ENCODE peak calls at places on chromosomes 16 and 17, in six cellular contexts. One of them, this sample, is unnamed.

GRCh38 chr17:9192010-9192409 is 170.7 kb downstream of the NTN1 start:
- DNase-seq in breast epithelium: no peak
- DNase-seq in H54: no peak
- DNase-seq in sigmoid colon: no peak
- DNase-seq in ovary: no peak
- DNase-seq in tibial nerve: no peak
- DNase-seq in this sample: no peak

GRCh38 chr16:23691483-23692189 is 12.9 kb downstream of the PLK1 start:
- DNase-seq in breast epithelium: no peak
- DNase-seq in H54: peak
- DNase-seq in sigmoid colon: no peak
- DNase-seq in ovary: no peak
- DNase-seq in tibial nerve: no peak
- DNase-seq in this sample: no peak

GRCh38 chr17:32310927-32311568 is 30.9 kb downstream of the C17orf75 start:
- DNase-seq in breast epithelium: no peak
- DNase-seq in H54: no peak
- DNase-seq in sigmoid colon: no peak
- DNase-seq in ovary: no peak
- DNase-seq in tibial nerve: no peak
- DNase-seq in this sample: no peak

GRCh38 chr17:4199818-4200402 is 56.9 kb downstream of the CYB5D2 start:
- DNase-seq in breast epithelium: no peak
- DNase-seq in H54: peak
- DNase-seq in sigmoid colon: no peak
- DNase-seq in ovary: no peak
- DNase-seq in tibial nerve: no peak
- DNase-seq in this sample: no peak

GRCh38 chr17:49984283-49984682 is 10.7 kb downstream of the DLX3 start:
- DNase-seq in breast epithelium: no peak
- DNase-seq in H54: no peak
- DNase-seq in sigmoid colon: no peak
- DNase-seq in ovary: no peak
- DNase-seq in tibial nerve: no peak
- DNase-seq in this sample: no peak

GRCh38 chr16:88638323-88639230 is at the start of gene IL17C:
- DNase-seq in breast epithelium: no peak
- DNase-seq in H54: no peak
- DNase-seq in sigmoid colon: no peak
- DNase-seq in ovary: no peak
- DNase-seq in tibial nerve: no peak
- DNase-seq in this sample: peak

GRCh38 chr17:4648741-4649140 is 7.3 kb upstream of the ALOX15 start:
- DNase-seq in breast epithelium: no peak
- DNase-seq in H54: no peak
- DNase-seq in sigmoid colon: no peak
- DNase-seq in ovary: no peak
- DNase-seq in tibial nerve: no peak
- DNase-seq in this sample: no peak

GRCh38 chr16:29805232-29806095 is 865 bp upstream of the MAZ start:
- DNase-seq in breast epithelium: peak
- DNase-seq in H54: peak
- DNase-seq in sigmoid colon: peak
- DNase-seq in ovary: peak
- DNase-seq in tibial nerve: peak
- DNase-seq in this sample: peak

GRCh38 chr16:22624038-22624656 is 113.5 kb downstream of the NPIPB5 start:
- DNase-seq in breast epithelium: no peak
- DNase-seq in H54: no peak
- DNase-seq in sigmoid colon: no peak
- DNase-seq in ovary: no peak
- DNase-seq in tibial nerve: no peak
- DNase-seq in this sample: no peak

GRCh38 chr17:17792143-17792550 is 44.6 kb downstream of the SREBF1 start:
- DNase-seq in breast epithelium: no peak
- DNase-seq in H54: no peak
- DNase-seq in sigmoid colon: no peak
- DNase-seq in ovary: no peak
- DNase-seq in tibial nerve: no peak
- DNase-seq in this sample: no peak

GRCh38 chr16:52770828-52771227 is 223.9 kb upstream of the TOX3 start:
- DNase-seq in breast epithelium: no peak
- DNase-seq in H54: no peak
- DNase-seq in sigmoid colon: no peak
- DNase-seq in ovary: no peak
- DNase-seq in tibial nerve: no peak
- DNase-seq in this sample: no peak

GRCh38 chr17:42112552-42113176 is at the start of gene DHX58:
- DNase-seq in breast epithelium: no peak
- DNase-seq in H54: peak
- DNase-seq in sigmoid colon: peak
- DNase-seq in ovary: peak
- DNase-seq in tibial nerve: peak
- DNase-seq in this sample: peak

GRCh38 chr17:42422412-42422957 is 571 bp downstream of the CAVIN1 start:
- DNase-seq in breast epithelium: peak
- DNase-seq in H54: no peak
- DNase-seq in sigmoid colon: peak
- DNase-seq in ovary: peak
- DNase-seq in tibial nerve: no peak
- DNase-seq in this sample: peak

GRCh38 chr16:11473728-11474127 is 113.0 kb downstream of the LITAF start:
- DNase-seq in breast epithelium: no peak
- DNase-seq in H54: no peak
- DNase-seq in sigmoid colon: no peak
- DNase-seq in ovary: no peak
- DNase-seq in tibial nerve: no peak
- DNase-seq in this sample: no peak

GRCh38 chr16:54355251-54355650 is 68.7 kb upstream of the IRX3 start:
- DNase-seq in breast epithelium: no peak
- DNase-seq in H54: no peak
- DNase-seq in sigmoid colon: no peak
- DNase-seq in ovary: no peak
- DNase-seq in tibial nerve: no peak
- DNase-seq in this sample: no peak

GRCh38 chr16:66382966-66383299 is 16.4 kb downstream of the CDH5 start:
- DNase-seq in breast epithelium: no peak
- DNase-seq in H54: peak
- DNase-seq in sigmoid colon: no peak
- DNase-seq in ovary: no peak
- DNase-seq in tibial nerve: no peak
- DNase-seq in this sample: no peak

GRCh38 chr17:18994626-18995025 is 9.9 kb downstream of the FAM83G start:
- DNase-seq in breast epithelium: no peak
- DNase-seq in H54: no peak
- DNase-seq in sigmoid colon: no peak
- DNase-seq in ovary: no peak
- DNase-seq in tibial nerve: no peak
- DNase-seq in this sample: no peak

GRCh38 chr17:83193336-83194188 is 114.2 kb downstream of the METRNL start:
- DNase-seq in breast epithelium: peak
- DNase-seq in H54: no peak
- DNase-seq in sigmoid colon: peak
- DNase-seq in ovary: peak
- DNase-seq in tibial nerve: peak
- DNase-seq in this sample: peak

GRCh38 chr16:58656872-58657271 is 27.2 kb upstream of the CNOT1 start:
- DNase-seq in breast epithelium: no peak
- DNase-seq in H54: no peak
- DNase-seq in sigmoid colon: no peak
- DNase-seq in ovary: no peak
- DNase-seq in tibial nerve: no peak
- DNase-seq in this sample: no peak

GRCh38 chr16:67902831-67903230 is 9.8 kb downstream of the PSKH1 start:
- DNase-seq in breast epithelium: no peak
- DNase-seq in H54: no peak
- DNase-seq in sigmoid colon: no peak
- DNase-seq in ovary: no peak
- DNase-seq in tibial nerve: no peak
- DNase-seq in this sample: no peak

GRCh38 chr16:58471209-58471975 is 28.6 kb upstream of the NDRG4 start:
- DNase-seq in breast epithelium: no peak
- DNase-seq in H54: no peak
- DNase-seq in sigmoid colon: no peak
- DNase-seq in ovary: no peak
- DNase-seq in tibial nerve: no peak
- DNase-seq in this sample: no peak

GRCh38 chr16:20611975-20612471 is 35.9 kb upstream of the ACSM2B start:
- DNase-seq in breast epithelium: no peak
- DNase-seq in H54: no peak
- DNase-seq in sigmoid colon: peak
- DNase-seq in ovary: peak
- DNase-seq in tibial nerve: no peak
- DNase-seq in this sample: peak

GRCh38 chr17:31900877-31901276 is 631 bp downstream of the UTP6 start:
- DNase-seq in breast epithelium: no peak
- DNase-seq in H54: no peak
- DNase-seq in sigmoid colon: no peak
- DNase-seq in ovary: no peak
- DNase-seq in tibial nerve: no peak
- DNase-seq in this sample: no peak

GRCh38 chr16:1296688-1297412 is 12.6 kb upstream of the UBE2I start:
- DNase-seq in breast epithelium: no peak
- DNase-seq in H54: peak
- DNase-seq in sigmoid colon: no peak
- DNase-seq in ovary: no peak
- DNase-seq in tibial nerve: no peak
- DNase-seq in this sample: no peak

GRCh38 chr16:75241955-75242354 is 9.5 kb downstream of the BCAR1 start:
- DNase-seq in breast epithelium: no peak
- DNase-seq in H54: no peak
- DNase-seq in sigmoid colon: no peak
- DNase-seq in ovary: no peak
- DNase-seq in tibial nerve: no peak
- DNase-seq in this sample: no peak

GRCh38 chr16:14473488-14473887 is 156.6 kb downstream of the PARN start:
- DNase-seq in breast epithelium: no peak
- DNase-seq in H54: no peak
- DNase-seq in sigmoid colon: no peak
- DNase-seq in ovary: no peak
- DNase-seq in tibial nerve: no peak
- DNase-seq in this sample: no peak

GRCh38 chr16:14472357-14472756 is 157.7 kb downstream of the PARN start:
- DNase-seq in breast epithelium: no peak
- DNase-seq in H54: no peak
- DNase-seq in sigmoid colon: no peak
- DNase-seq in ovary: no peak
- DNase-seq in tibial nerve: no peak
- DNase-seq in this sample: no peak

GRCh38 chr16:14470788-14471187 is 159.3 kb downstream of the PARN start:
- DNase-seq in breast epithelium: no peak
- DNase-seq in H54: no peak
- DNase-seq in sigmoid colon: no peak
- DNase-seq in ovary: no peak
- DNase-seq in tibial nerve: no peak
- DNase-seq in this sample: no peak

GRCh38 chr16:14475370-14476139 is 154.5 kb downstream of the PARN start:
- DNase-seq in breast epithelium: no peak
- DNase-seq in H54: no peak
- DNase-seq in sigmoid colon: no peak
- DNase-seq in ovary: no peak
- DNase-seq in tibial nerve: no peak
- DNase-seq in this sample: peak

GRCh38 chr16:14476183-14476582 is 153.9 kb downstream of the PARN start:
- DNase-seq in breast epithelium: no peak
- DNase-seq in H54: no peak
- DNase-seq in sigmoid colon: no peak
- DNase-seq in ovary: no peak
- DNase-seq in tibial nerve: no peak
- DNase-seq in this sample: no peak
- TF ChIP-seq POLR2A in breast epithelium: no peak
- TF ChIP-seq POLR2A in H54: no peak
- TF ChIP-seq POLR2A in sigmoid colon: no peak
- TF ChIP-seq POLR2A in ovary: no peak
- TF ChIP-seq POLR2A in tibial nerve: no peak
- TF ChIP-seq POLR2A in this sample: no peak

GRCh38 chr16:85688586-85689284 is at the start of gene GINS2:
- DNase-seq in breast epithelium: peak
- DNase-seq in H54: peak
- DNase-seq in sigmoid colon: peak
- DNase-seq in ovary: peak
- DNase-seq in tibial nerve: peak
- DNase-seq in this sample: peak
- TF ChIP-seq POLR2A in breast epithelium: no peak
- TF ChIP-seq POLR2A in H54: peak
- TF ChIP-seq POLR2A in sigmoid colon: no peak
- TF ChIP-seq POLR2A in ovary: no peak
- TF ChIP-seq POLR2A in tibial nerve: no peak
- TF ChIP-seq POLR2A in this sample: no peak

DNA sequence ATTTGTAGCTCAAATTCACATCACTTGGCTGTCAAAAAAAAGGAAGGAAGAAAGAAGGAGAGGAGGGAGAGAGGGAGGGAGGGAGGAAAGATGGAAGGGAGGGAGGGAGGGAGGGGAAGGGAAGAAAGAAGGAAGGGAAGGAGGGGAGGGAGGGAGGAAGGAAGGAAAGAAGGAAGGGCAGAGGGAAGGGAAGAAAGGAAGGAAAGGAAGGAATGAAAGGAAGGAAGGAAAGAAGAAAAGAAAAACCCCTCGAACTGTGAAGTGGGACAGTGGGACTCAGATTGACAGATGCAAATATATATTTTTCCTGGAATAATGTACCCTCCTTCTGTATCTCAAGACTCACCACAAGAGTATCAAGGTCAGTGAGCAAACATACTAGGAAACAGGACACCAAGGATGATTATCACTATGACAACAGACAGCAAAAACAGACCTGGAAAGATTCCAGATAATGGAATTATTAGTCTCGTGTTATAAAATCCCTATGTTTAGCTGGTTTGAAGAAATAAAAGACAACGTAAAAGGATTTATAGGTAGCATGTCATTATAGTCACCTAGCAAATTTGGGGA is 24.2 kb upstream of the ABCA3 start:
- DNase-seq in breast epithelium: no peak
- DNase-seq in H54: no peak
- DNase-seq in sigmoid colon: no peak
- DNase-seq in ovary: no peak
- DNase-seq in tibial nerve: no peak
- DNase-seq in this sample: no peak
- TF ChIP-seq POLR2A in breast epithelium: no peak
- TF ChIP-seq POLR2A in H54: no peak
- TF ChIP-seq POLR2A in sigmoid colon: no peak
- TF ChIP-seq POLR2A in ovary: no peak
- TF ChIP-seq POLR2A in tibial nerve: no peak
- TF ChIP-seq POLR2A in this sample: no peak

DNA sequence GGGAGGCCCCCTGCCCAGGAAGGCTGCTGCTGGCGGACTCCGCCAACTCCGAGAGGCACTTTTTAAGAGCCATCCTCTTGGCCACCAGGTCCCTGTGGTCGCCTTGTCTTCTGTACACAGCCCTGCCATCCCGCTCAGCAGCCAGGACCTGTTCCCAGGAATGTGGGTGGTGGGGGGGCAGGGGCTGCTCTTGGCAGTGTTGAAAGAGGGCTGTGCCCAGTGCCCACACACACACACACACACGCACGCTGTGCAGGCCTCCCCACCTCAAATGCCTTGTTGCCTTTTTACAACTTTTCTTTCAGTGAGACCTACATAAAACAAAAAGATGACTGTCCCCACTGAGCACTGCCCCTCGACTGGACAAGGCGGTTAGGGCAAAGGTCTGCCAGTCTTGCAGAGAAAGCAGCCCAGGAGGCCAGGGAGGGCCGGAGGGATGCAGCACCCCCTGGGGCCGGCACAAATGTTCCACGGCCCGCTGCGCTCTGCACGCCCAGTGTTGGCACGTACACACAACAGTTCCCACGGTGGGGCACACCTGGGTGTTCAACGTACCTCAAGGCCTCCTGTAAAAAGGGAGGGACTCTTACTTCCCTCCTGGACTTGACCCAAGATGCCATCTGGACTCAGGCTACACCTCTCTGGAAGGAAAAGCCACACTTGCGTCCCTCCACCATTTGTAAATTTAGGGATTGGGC is 18.5 kb upstream of the PITPNA start:
- DNase-seq in breast epithelium: no peak
- DNase-seq in H54: no peak
- DNase-seq in sigmoid colon: no peak
- DNase-seq in ovary: no peak
- DNase-seq in tibial nerve: no peak
- DNase-seq in this sample: peak
- TF ChIP-seq POLR2A in breast epithelium: no peak
- TF ChIP-seq POLR2A in H54: no peak
- TF ChIP-seq POLR2A in sigmoid colon: no peak
- TF ChIP-seq POLR2A in ovary: no peak
- TF ChIP-seq POLR2A in tibial nerve: no peak
- TF ChIP-seq POLR2A in this sample: no peak

This sample was measured in stomach.